ENCODE peak calls at places on chromosomes 1 and 21, in ten cellular contexts. I is EL, Q is A549, S is GOT3, G is mesothelial cell of epicardium, K is OCI-LY7, A is K562, X is GM18507, O is T follicular helper cell, C is left ventricle myocardium inferior. H is an unnamed sample.

GRCh38 chr1:57761628-57762027 is 337.8 kb upstream of the DAB1 start:
- DNase-seq in I (no peak), C (no peak), K (no peak), S (no peak), G (no peak), X (no peak), A (no peak), O (no peak), Q (no peak), H (no peak)

GRCh38 chr1:155196103-155196892 is 11.4 kb downstream of the THBS3 start:
- DNase-seq in C (no peak), A (no peak), I (peak), S (no peak), G (no peak), X (no peak), K (no peak), O (no peak), Q (no peak), H (no peak)

GRCh38 chr1:111202707-111203623 is 2.5 kb upstream of the DENND2D start:
- DNase-seq in G (no peak), X (no peak), C (no peak), O (no peak), K (no peak), I (no peak), A (peak), Q (no peak), S (no peak), H (no peak)

GRCh38 chr1:36458910-36459309 is 5.3 kb downstream of the MRPS15 start:
- DNase-seq in C (no peak), O (no peak), G (no peak), K (no peak), A (no peak), X (no peak), I (no peak), Q (no peak), S (no peak), H (peak)

GRCh38 chr1:205688171-205688570 is 7.9 kb upstream of the SLC45A3 start:
- DNase-seq in C (no peak), S (no peak), I (no peak), G (no peak), Q (no peak), X (no peak), K (no peak), A (no peak), O (no peak), H (no peak)

GRCh38 chr1:109477821-109478220 is 5.9 kb upstream of the ATXN7L2 start:
- DNase-seq in A (peak), X (no peak), I (no peak), S (no peak), K (no peak), C (no peak), G (no peak), Q (no peak), O (no peak), H (no peak)

GRCh38 chr1:82920418-82921248 is 1078.3 kb downstream of the TTLL7 start:
- DNase-seq in C (no peak), K (peak), O (no peak), S (no peak), Q (no peak), A (no peak), G (no peak), X (no peak), I (no peak), H (no peak)

GRCh38 chr1:204255225-204255624 is 41.4 kb upstream of the GOLT1A start:
- DNase-seq in O (no peak), I (no peak), Q (no peak), G (no peak), K (no peak), A (no peak), X (no peak), S (no peak), C (no peak), H (no peak)

GRCh38 chr1:179217943-179218507 is 11.5 kb downstream of the ABL2 start:
- DNase-seq in O (no peak), Q (no peak), X (no peak), K (peak), G (no peak), A (no peak), I (peak), C (no peak), S (no peak), H (no peak)

GRCh38 chr1:22252902-22253790 is 110.2 kb upstream of the WNT4 start:
- DNase-seq in I (peak), S (no peak), X (no peak), Q (no peak), K (no peak), C (no peak), A (no peak), G (no peak), O (no peak), H (no peak)

GRCh38 chr1:12772520-12772919 is 1.0 kb upstream of the PRAMEF12 start:
- DNase-seq in K (no peak), I (no peak), C (no peak), A (no peak), Q (no peak), G (no peak), X (no peak), O (no peak), S (no peak), H (no peak)

GRCh38 chr1:5501206-5501980 is 490.8 kb downstream of the NPHP4 start:
- DNase-seq in A (no peak), I (no peak), G (no peak), X (no peak), O (no peak), K (no peak), S (no peak), Q (no peak), C (no peak), H (no peak)

GRCh38 chr1:11364170-11364569 is 91.2 kb downstream of the UBIAD1 start:
- DNase-seq in O (no peak), A (peak), G (no peak), X (no peak), Q (no peak), S (no peak), K (peak), C (no peak), I (no peak), H (no peak)

GRCh38 chr21:28018741-28019669 is 973.7 kb downstream of the LTN1 start:
- DNase-seq in K (peak), X (no peak), G (no peak), O (no peak), A (no peak), I (peak), S (no peak), Q (no peak), C (no peak), H (no peak)

GRCh38 chr1:64756770-64757169 is 11.9 kb downstream of the RAVER2 start:
- DNase-seq in O (no peak), I (no peak), K (no peak), A (no peak), S (no peak), Q (no peak), G (no peak), X (no peak), C (no peak), H (no peak)

GRCh38 chr1:40919475-40920011 is 57.4 kb upstream of the CITED4 start:
- DNase-seq in Q (no peak), G (no peak), A (no peak), C (no peak), S (no peak), X (no peak), I (no peak), O (no peak), K (no peak), H (no peak)

GRCh38 chr1:171081220-171081993 is 9.3 kb upstream of the FMO3 start:
- DNase-seq in Q (no peak), K (peak), G (no peak), A (no peak), C (no peak), I (peak), X (no peak), S (no peak), O (no peak), H (no peak)

GRCh38 chr1:111062081-111062480 is 77.8 kb downstream of the DRAM2 start:
- DNase-seq in I (no peak), S (no peak), A (no peak), X (no peak), G (no peak), K (no peak), C (no peak), Q (no peak), O (no peak), H (no peak)

GRCh38 chr1:214583113-214583512 is 19.9 kb upstream of the CENPF start:
- DNase-seq in A (no peak), O (no peak), Q (no peak), X (no peak), G (no peak), S (no peak), C (no peak), I (no peak), K (no peak), H (no peak)

GRCh38 chr1:208086116-208086515 is 158.1 kb downstream of the PLXNA2 start:
- DNase-seq in Q (no peak), X (no peak), O (no peak), K (no peak), G (no peak), A (no peak), C (no peak), I (peak), S (no peak), H (no peak)

GRCh38 chr1:103129255-103129654 is 20.9 kb upstream of the COL11A1 start:
- DNase-seq in C (no peak), K (no peak), X (no peak), A (no peak), S (no peak), Q (no peak), I (peak), O (no peak), G (no peak), H (no peak)

GRCh38 chr1:210922666-210923065 is 211.3 kb downstream of the KCNH1 start:
- DNase-seq in K (no peak), C (no peak), O (no peak), X (no peak), Q (no peak), A (no peak), G (no peak), I (no peak), S (no peak), H (no peak)